ENCODE peak calls at places on chromosomes 12 and 14, in six cellular contexts. One of them, this sample, is unnamed.

GRCh38 chr14:58566979-58567378 is 70.8 kb upstream of the DACT1 start:
- DNase-seq in stomach: no peak
- DNase-seq in heart right ventricle: no peak
- DNase-seq in GM23338: no peak
- DNase-seq in hepatocyte: no peak
- DNase-seq in K562: no peak
- DNase-seq in this sample: no peak

GRCh38 chr12:45612044-45612794 is 117.3 kb upstream of the ARID2 start:
- DNase-seq in stomach: no peak
- DNase-seq in heart right ventricle: no peak
- DNase-seq in GM23338: no peak
- DNase-seq in hepatocyte: no peak
- DNase-seq in K562: no peak
- DNase-seq in this sample: no peak

GRCh38 chr12:113224955-113225354 is 3.7 kb downstream of the TPCN1 start:
- DNase-seq in stomach: no peak
- DNase-seq in heart right ventricle: no peak
- DNase-seq in GM23338: no peak
- DNase-seq in hepatocyte: no peak
- DNase-seq in K562: no peak
- DNase-seq in this sample: no peak

GRCh38 chr12:124281309-124281708 is 13.6 kb upstream of the RFLNA start:
- DNase-seq in stomach: no peak
- DNase-seq in heart right ventricle: no peak
- DNase-seq in GM23338: no peak
- DNase-seq in hepatocyte: no peak
- DNase-seq in K562: no peak
- DNase-seq in this sample: no peak

GRCh38 chr14:78764240-78764639 is 594.1 kb downstream of the NRXN3 start:
- DNase-seq in stomach: no peak
- DNase-seq in heart right ventricle: no peak
- DNase-seq in GM23338: peak
- DNase-seq in hepatocyte: no peak
- DNase-seq in K562: no peak
- DNase-seq in this sample: no peak

GRCh38 chr12:68012712-68013111 is 23.5 kb downstream of the IFNG-AS1 start:
- DNase-seq in stomach: no peak
- DNase-seq in heart right ventricle: no peak
- DNase-seq in GM23338: no peak
- DNase-seq in hepatocyte: no peak
- DNase-seq in K562: no peak
- DNase-seq in this sample: no peak

GRCh38 chr14:71372411-71372838 is 465.2 kb downstream of the PCNX1 start:
- DNase-seq in stomach: no peak
- DNase-seq in heart right ventricle: no peak
- DNase-seq in GM23338: no peak
- DNase-seq in hepatocyte: peak
- DNase-seq in K562: no peak
- DNase-seq in this sample: no peak

GRCh38 chr12:11814362-11814761 is 164.9 kb downstream of the ETV6 start:
- DNase-seq in stomach: no peak
- DNase-seq in heart right ventricle: no peak
- DNase-seq in GM23338: no peak
- DNase-seq in hepatocyte: peak
- DNase-seq in K562: no peak
- DNase-seq in this sample: no peak

GRCh38 chr12:130803707-130804106 is 35.3 kb downstream of the STX2 start:
- DNase-seq in stomach: no peak
- DNase-seq in heart right ventricle: no peak
- DNase-seq in GM23338: no peak
- DNase-seq in hepatocyte: no peak
- DNase-seq in K562: no peak
- DNase-seq in this sample: no peak

GRCh38 chr12:106119301-106119700 is 19.5 kb downstream of the NUAK1 start:
- DNase-seq in stomach: no peak
- DNase-seq in heart right ventricle: no peak
- DNase-seq in GM23338: no peak
- DNase-seq in hepatocyte: no peak
- DNase-seq in K562: no peak
- DNase-seq in this sample: no peak

GRCh38 chr12:84150226-84150625 is 762.4 kb downstream of the SLC6A15 start:
- DNase-seq in stomach: no peak
- DNase-seq in heart right ventricle: no peak
- DNase-seq in GM23338: no peak
- DNase-seq in hepatocyte: no peak
- DNase-seq in K562: no peak
- DNase-seq in this sample: no peak

GRCh38 chr12:41531147-41531829 is 343.2 kb downstream of the PDZRN4 start:
- DNase-seq in stomach: no peak
- DNase-seq in heart right ventricle: peak
- DNase-seq in GM23338: no peak
- DNase-seq in hepatocyte: no peak
- DNase-seq in K562: no peak
- DNase-seq in this sample: no peak

GRCh38 chr14:34843011-34843554 is 32.1 kb downstream of the BAZ1A start:
- DNase-seq in stomach: no peak
- DNase-seq in heart right ventricle: no peak
- DNase-seq in GM23338: no peak
- DNase-seq in hepatocyte: no peak
- DNase-seq in K562: peak
- DNase-seq in this sample: no peak

GRCh38 chr12:122646568-122647220 is 56.5 kb downstream of the HCAR2 start:
- DNase-seq in stomach: no peak
- DNase-seq in heart right ventricle: no peak
- DNase-seq in GM23338: no peak
- DNase-seq in hepatocyte: no peak
- DNase-seq in K562: no peak
- DNase-seq in this sample: no peak

GRCh38 chr12:89875225-89875624 is 166.6 kb upstream of the ATP2B1 start:
- DNase-seq in stomach: no peak
- DNase-seq in heart right ventricle: no peak
- DNase-seq in GM23338: no peak
- DNase-seq in hepatocyte: no peak
- DNase-seq in K562: no peak
- DNase-seq in this sample: no peak

GRCh38 chr12:65640489-65640901 is 183.8 kb upstream of the HMGA2 start:
- DNase-seq in stomach: no peak
- DNase-seq in heart right ventricle: no peak
- DNase-seq in GM23338: no peak
- DNase-seq in hepatocyte: no peak
- DNase-seq in K562: no peak
- DNase-seq in this sample: no peak

GRCh38 chr14:81519200-81519998 is 14.3 kb downstream of the SEL1L start:
- DNase-seq in stomach: no peak
- DNase-seq in heart right ventricle: no peak
- DNase-seq in GM23338: no peak
- DNase-seq in hepatocyte: no peak
- DNase-seq in K562: no peak
- DNase-seq in this sample: no peak
- H3K27ac ChIP-seq in stomach: peak
- H3K27ac ChIP-seq in heart right ventricle: peak
- H3K27ac ChIP-seq in GM23338: no peak
- H3K27ac ChIP-seq in hepatocyte: peak
- H3K27ac ChIP-seq in K562: peak
- H3K27ac ChIP-seq in this sample: peak

DNA sequence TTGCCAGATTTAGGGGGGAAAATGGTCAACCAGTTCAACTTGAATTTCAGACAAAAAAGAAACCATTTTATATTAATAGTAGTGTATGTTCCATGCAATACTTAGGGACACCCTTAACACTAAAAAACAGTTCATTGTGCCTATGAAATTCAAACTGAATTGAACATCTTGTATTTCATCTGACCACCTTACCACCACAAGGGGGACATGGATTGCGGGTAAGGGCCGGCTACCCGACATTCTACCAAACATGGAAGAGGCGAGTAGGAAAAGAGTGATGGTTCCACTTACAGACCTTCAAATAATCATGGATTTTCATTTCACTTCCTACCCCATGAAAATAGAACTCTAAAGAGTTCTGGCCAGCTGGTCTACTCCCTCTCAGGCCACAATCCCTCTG is 10.3 kb upstream of the STK38L start:
- DNase-seq in stomach: no peak
- DNase-seq in heart right ventricle: no peak
- DNase-seq in GM23338: peak
- DNase-seq in hepatocyte: no peak
- DNase-seq in K562: peak
- DNase-seq in this sample: no peak
- TF ChIP-seq CTCF in stomach: no peak
- TF ChIP-seq CTCF in heart right ventricle: no peak
- TF ChIP-seq CTCF in GM23338: peak
- TF ChIP-seq CTCF in hepatocyte: no peak
- TF ChIP-seq CTCF in K562: peak
- TF ChIP-seq CTCF in this sample: no peak

DNA sequence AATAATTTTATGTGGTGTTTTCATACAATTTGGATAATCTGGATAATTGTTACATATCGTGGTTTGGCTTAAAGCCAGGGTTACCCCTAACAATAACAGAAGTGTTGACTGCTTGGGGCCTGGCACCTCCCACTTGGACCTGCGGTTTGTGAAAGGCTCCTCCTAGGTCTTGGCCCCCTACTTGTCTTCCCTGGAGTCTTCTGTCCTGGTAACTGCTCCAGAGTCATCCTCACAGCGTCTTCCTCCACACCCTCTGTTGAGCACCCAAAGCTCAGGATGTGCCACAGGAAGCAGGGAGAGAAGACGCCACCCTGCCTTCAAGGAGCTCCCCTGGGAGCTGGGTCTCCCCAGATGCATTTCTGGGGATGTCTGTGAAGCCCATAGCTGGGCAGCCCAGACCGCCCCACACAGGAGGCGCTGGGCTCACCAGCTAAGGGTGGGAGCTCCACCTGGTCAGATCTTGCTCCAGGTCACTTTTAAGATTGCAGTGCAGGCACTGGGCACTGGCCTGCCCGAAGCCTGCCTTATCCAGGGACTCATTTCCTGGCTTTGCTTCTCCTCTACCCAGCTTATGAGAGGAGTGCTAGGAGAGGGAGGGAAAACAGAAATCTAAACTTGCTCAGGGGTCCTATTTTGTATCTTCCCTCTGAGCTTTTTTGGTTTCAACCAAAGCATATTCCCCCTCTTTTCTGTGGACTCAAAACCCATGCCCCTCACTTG is 98.2 kb downstream of the ZFP36L1 start:
- DNase-seq in stomach: no peak
- DNase-seq in heart right ventricle: no peak
- DNase-seq in GM23338: no peak
- DNase-seq in hepatocyte: no peak
- DNase-seq in K562: no peak
- DNase-seq in this sample: no peak
- H3K27ac ChIP-seq in stomach: no peak
- H3K27ac ChIP-seq in heart right ventricle: no peak
- H3K27ac ChIP-seq in GM23338: no peak
- H3K27ac ChIP-seq in hepatocyte: no peak
- H3K27ac ChIP-seq in K562: no peak
- H3K27ac ChIP-seq in this sample: no peak

GRCh38 chr12:96489392-96490056 is at the start of gene CFAP54:
- DNase-seq in stomach: peak
- DNase-seq in heart right ventricle: peak
- DNase-seq in GM23338: peak
- DNase-seq in hepatocyte: peak
- DNase-seq in K562: peak
- DNase-seq in this sample: peak
- TF ChIP-seq CTCF in stomach: peak
- TF ChIP-seq CTCF in heart right ventricle: peak
- TF ChIP-seq CTCF in GM23338: peak
- TF ChIP-seq CTCF in hepatocyte: peak
- TF ChIP-seq CTCF in K562: peak
- TF ChIP-seq CTCF in this sample: peak

DNA sequence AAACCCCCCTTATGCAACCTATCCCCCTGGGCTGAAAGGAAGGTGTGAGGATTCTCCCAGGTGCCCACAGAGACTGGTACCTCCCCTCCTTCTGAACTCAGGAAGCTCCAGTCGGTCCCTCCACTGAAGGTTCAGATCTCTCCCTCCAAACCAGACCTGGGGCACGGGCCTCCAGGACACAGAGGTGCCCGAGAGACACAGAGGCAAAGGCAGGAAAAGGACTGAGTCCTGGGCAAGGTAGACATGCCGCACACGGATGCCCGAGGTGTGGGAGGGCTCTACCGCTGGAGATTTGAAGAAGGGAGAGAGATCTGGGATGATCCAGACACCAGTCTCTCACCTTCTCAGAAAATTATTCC is 3.6 kb downstream of the CEBPE start:
- DNase-seq in stomach: no peak
- DNase-seq in heart right ventricle: no peak
- DNase-seq in GM23338: no peak
- DNase-seq in hepatocyte: no peak
- DNase-seq in K562: no peak
- DNase-seq in this sample: no peak
- H3K27ac ChIP-seq in stomach: no peak
- H3K27ac ChIP-seq in heart right ventricle: no peak
- H3K27ac ChIP-seq in GM23338: no peak
- H3K27ac ChIP-seq in hepatocyte: no peak
- H3K27ac ChIP-seq in K562: no peak
- H3K27ac ChIP-seq in this sample: no peak

GRCh38 chr14:75280831-75281690 is 2.4 kb downstream of the FOS start:
- DNase-seq in stomach: no peak
- DNase-seq in heart right ventricle: no peak
- DNase-seq in GM23338: no peak
- DNase-seq in hepatocyte: peak
- DNase-seq in K562: no peak
- DNase-seq in this sample: no peak
- TF ChIP-seq CTCF in stomach: no peak
- TF ChIP-seq CTCF in heart right ventricle: no peak
- TF ChIP-seq CTCF in GM23338: no peak
- TF ChIP-seq CTCF in hepatocyte: no peak
- TF ChIP-seq CTCF in K562: no peak
- TF ChIP-seq CTCF in this sample: no peak

GRCh38 chr14:68211421-68211820 is 391.8 kb downstream of the RAD51B start:
- DNase-seq in stomach: no peak
- DNase-seq in heart right ventricle: no peak
- DNase-seq in GM23338: no peak
- DNase-seq in hepatocyte: no peak
- DNase-seq in K562: no peak
- DNase-seq in this sample: no peak
- H3K27ac ChIP-seq in stomach: peak
- H3K27ac ChIP-seq in heart right ventricle: peak
- H3K27ac ChIP-seq in GM23338: no peak
- H3K27ac ChIP-seq in hepatocyte: peak
- H3K27ac ChIP-seq in K562: peak
- H3K27ac ChIP-seq in this sample: no peak

GRCh38 chr14:52954346-52955214 is 3.7 kb upstream of the FERMT2 start:
- DNase-seq in stomach: no peak
- DNase-seq in heart right ventricle: no peak
- DNase-seq in GM23338: peak
- DNase-seq in hepatocyte: peak
- DNase-seq in K562: no peak
- DNase-seq in this sample: no peak
- TF ChIP-seq CTCF in stomach: no peak
- TF ChIP-seq CTCF in heart right ventricle: no peak
- TF ChIP-seq CTCF in GM23338: no peak
- TF ChIP-seq CTCF in hepatocyte: no peak
- TF ChIP-seq CTCF in K562: no peak
- TF ChIP-seq CTCF in this sample: no peak

DNA sequence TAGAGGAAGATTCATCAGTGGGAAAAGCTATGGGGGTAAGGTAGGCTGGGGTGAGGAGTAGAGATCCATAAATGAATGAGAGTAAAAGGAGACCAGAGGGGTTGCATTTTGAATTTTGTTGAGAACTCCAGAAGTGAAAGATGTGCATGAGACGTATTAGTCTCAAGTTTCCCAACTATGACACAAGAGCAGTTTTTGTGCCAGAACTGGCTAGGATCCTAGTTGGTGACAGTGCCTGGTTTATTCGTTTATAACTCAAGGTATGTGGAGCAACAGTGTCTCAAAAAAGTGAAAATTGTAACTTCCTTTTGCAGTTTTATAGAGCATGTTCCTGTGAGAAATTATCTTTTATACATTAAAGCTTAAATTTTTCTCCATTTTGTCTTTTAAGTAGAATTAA is 377.0 kb downstream of the NPAS3 start:
- DNase-seq in stomach: no peak
- DNase-seq in heart right ventricle: no peak
- DNase-seq in GM23338: no peak
- DNase-seq in hepatocyte: no peak
- DNase-seq in K562: no peak
- DNase-seq in this sample: no peak
- H3K27ac ChIP-seq in stomach: no peak
- H3K27ac ChIP-seq in heart right ventricle: no peak
- H3K27ac ChIP-seq in GM23338: no peak
- H3K27ac ChIP-seq in hepatocyte: no peak
- H3K27ac ChIP-seq in K562: no peak
- H3K27ac ChIP-seq in this sample: no peak

This sample was measured in CD4-positive, alpha-beta T cell.